ENCODE peak calls at places on chromosomes 11 and 22, in eight cellular contexts. One of them, this sample, is unnamed.

GRCh38 chr11:122099345-122100045 is 16.5 kb downstream of the BLID start:
- DNase-seq in lower leg skin: no peak
- DNase-seq in gastrocnemius medialis: peak
- DNase-seq in A549: no peak
- DNase-seq in ovary: no peak
- DNase-seq in adrenal gland: no peak
- DNase-seq in HCT116: no peak
- DNase-seq in prostate gland: peak
- DNase-seq in this sample: peak

GRCh38 chr22:44309137-44309536 is 3.6 kb downstream of the SHISAL1 start:
- DNase-seq in gastrocnemius medialis: no peak
- DNase-seq in lower leg skin: peak
- DNase-seq in A549: peak
- DNase-seq in ovary: no peak
- DNase-seq in prostate gland: no peak
- DNase-seq in HCT116: peak
- DNase-seq in adrenal gland: no peak
- DNase-seq in this sample: no peak

GRCh38 chr11:108715239-108715638 is 50.4 kb downstream of the DDX10 start:
- DNase-seq in A549: no peak
- DNase-seq in ovary: no peak
- DNase-seq in lower leg skin: no peak
- DNase-seq in prostate gland: no peak
- DNase-seq in gastrocnemius medialis: no peak
- DNase-seq in adrenal gland: no peak
- DNase-seq in HCT116: no peak
- DNase-seq in this sample: no peak

GRCh38 chr11:12061851-12062560 is 48.4 kb upstream of the MICAL2 start:
- DNase-seq in lower leg skin: peak
- DNase-seq in A549: no peak
- DNase-seq in adrenal gland: peak
- DNase-seq in ovary: no peak
- DNase-seq in HCT116: no peak
- DNase-seq in prostate gland: no peak
- DNase-seq in gastrocnemius medialis: peak
- DNase-seq in this sample: no peak

GRCh38 chr22:29396126-29396525 is 7.8 kb upstream of the AP1B1 start:
- DNase-seq in gastrocnemius medialis: no peak
- DNase-seq in lower leg skin: no peak
- DNase-seq in ovary: no peak
- DNase-seq in A549: no peak
- DNase-seq in HCT116: no peak
- DNase-seq in adrenal gland: peak
- DNase-seq in prostate gland: no peak
- DNase-seq in this sample: no peak

GRCh38 chr11:119518746-119519382 is 95.9 kb upstream of the THY1 start:
- DNase-seq in A549: no peak
- DNase-seq in HCT116: no peak
- DNase-seq in adrenal gland: no peak
- DNase-seq in lower leg skin: no peak
- DNase-seq in gastrocnemius medialis: no peak
- DNase-seq in prostate gland: no peak
- DNase-seq in ovary: no peak
- DNase-seq in this sample: no peak

GRCh38 chr11:33323421-33323820 is 66.2 kb downstream of the HIPK3 start:
- DNase-seq in gastrocnemius medialis: no peak
- DNase-seq in adrenal gland: no peak
- DNase-seq in prostate gland: no peak
- DNase-seq in lower leg skin: no peak
- DNase-seq in HCT116: no peak
- DNase-seq in ovary: no peak
- DNase-seq in A549: no peak
- DNase-seq in this sample: no peak

GRCh38 chr22:19429950-19430889 is 1.3 kb downstream of the HIRA start:
- DNase-seq in gastrocnemius medialis: no peak
- DNase-seq in ovary: no peak
- DNase-seq in prostate gland: no peak
- DNase-seq in lower leg skin: no peak
- DNase-seq in HCT116: no peak
- DNase-seq in adrenal gland: peak
- DNase-seq in A549: peak
- DNase-seq in this sample: peak

GRCh38 chr11:119666463-119667131 is 62.4 kb downstream of the NECTIN1 start:
- DNase-seq in prostate gland: peak
- DNase-seq in lower leg skin: peak
- DNase-seq in ovary: peak
- DNase-seq in gastrocnemius medialis: peak
- DNase-seq in A549: peak
- DNase-seq in adrenal gland: peak
- DNase-seq in HCT116: peak
- DNase-seq in this sample: peak

GRCh38 chr11:88555018-88555828 is 217.7 kb upstream of the CTSC start:
- DNase-seq in adrenal gland: no peak
- DNase-seq in A549: peak
- DNase-seq in HCT116: peak
- DNase-seq in lower leg skin: no peak
- DNase-seq in prostate gland: peak
- DNase-seq in gastrocnemius medialis: no peak
- DNase-seq in ovary: no peak
- DNase-seq in this sample: peak

GRCh38 chr11:3004481-3004880 is 12.4 kb upstream of the NAP1L4 start:
- DNase-seq in prostate gland: no peak
- DNase-seq in lower leg skin: peak
- DNase-seq in ovary: no peak
- DNase-seq in gastrocnemius medialis: no peak
- DNase-seq in A549: no peak
- DNase-seq in HCT116: no peak
- DNase-seq in adrenal gland: no peak
- DNase-seq in this sample: no peak

GRCh38 chr11:100918551-100919500 is 210.8 kb downstream of the PGR start:
- DNase-seq in HCT116: no peak
- DNase-seq in lower leg skin: no peak
- DNase-seq in gastrocnemius medialis: no peak
- DNase-seq in A549: peak
- DNase-seq in adrenal gland: no peak
- DNase-seq in prostate gland: no peak
- DNase-seq in ovary: no peak
- DNase-seq in this sample: no peak

GRCh38 chr22:22040908-22041307 is 58.3 kb upstream of the TOP3B start:
- DNase-seq in HCT116: no peak
- DNase-seq in lower leg skin: no peak
- DNase-seq in adrenal gland: no peak
- DNase-seq in gastrocnemius medialis: no peak
- DNase-seq in A549: no peak
- DNase-seq in prostate gland: no peak
- DNase-seq in ovary: no peak
- DNase-seq in this sample: no peak

GRCh38 chr11:32893091-32893946 is 708 bp downstream of the QSER1 start:
- DNase-seq in gastrocnemius medialis: peak
- DNase-seq in A549: peak
- DNase-seq in prostate gland: peak
- DNase-seq in lower leg skin: peak
- DNase-seq in ovary: peak
- DNase-seq in adrenal gland: peak
- DNase-seq in HCT116: no peak
- DNase-seq in this sample: peak

GRCh38 chr11:105168457-105168856 is 28.9 kb upstream of the CARD18 start:
- DNase-seq in ovary: no peak
- DNase-seq in gastrocnemius medialis: no peak
- DNase-seq in lower leg skin: no peak
- DNase-seq in prostate gland: no peak
- DNase-seq in A549: no peak
- DNase-seq in HCT116: no peak
- DNase-seq in adrenal gland: no peak
- DNase-seq in this sample: no peak

GRCh38 chr11:64223001-64223651 is 2.9 kb downstream of the TRPT1 start:
- DNase-seq in prostate gland: no peak
- DNase-seq in ovary: peak
- DNase-seq in adrenal gland: no peak
- DNase-seq in A549: no peak
- DNase-seq in HCT116: no peak
- DNase-seq in gastrocnemius medialis: peak
- DNase-seq in lower leg skin: peak
- DNase-seq in this sample: no peak

GRCh38 chr11:108253176-108253575 is 30.3 kb downstream of the ATM start:
- DNase-seq in HCT116: no peak
- DNase-seq in lower leg skin: no peak
- DNase-seq in prostate gland: no peak
- DNase-seq in adrenal gland: no peak
- DNase-seq in gastrocnemius medialis: no peak
- DNase-seq in ovary: no peak
- DNase-seq in A549: no peak
- DNase-seq in this sample: no peak

GRCh38 chr11:68074584-68075352 is 35.9 kb downstream of the TCIRG1 start:
- DNase-seq in ovary: no peak
- DNase-seq in HCT116: no peak
- DNase-seq in lower leg skin: no peak
- DNase-seq in adrenal gland: peak
- DNase-seq in prostate gland: no peak
- DNase-seq in A549: no peak
- DNase-seq in gastrocnemius medialis: no peak
- DNase-seq in this sample: no peak

GRCh38 chr11:35142481-35143207 is 3.7 kb downstream of the CD44 start:
- DNase-seq in ovary: no peak
- DNase-seq in gastrocnemius medialis: no peak
- DNase-seq in HCT116: no peak
- DNase-seq in lower leg skin: no peak
- DNase-seq in prostate gland: no peak
- DNase-seq in adrenal gland: no peak
- DNase-seq in A549: no peak
- DNase-seq in this sample: no peak

DNA sequence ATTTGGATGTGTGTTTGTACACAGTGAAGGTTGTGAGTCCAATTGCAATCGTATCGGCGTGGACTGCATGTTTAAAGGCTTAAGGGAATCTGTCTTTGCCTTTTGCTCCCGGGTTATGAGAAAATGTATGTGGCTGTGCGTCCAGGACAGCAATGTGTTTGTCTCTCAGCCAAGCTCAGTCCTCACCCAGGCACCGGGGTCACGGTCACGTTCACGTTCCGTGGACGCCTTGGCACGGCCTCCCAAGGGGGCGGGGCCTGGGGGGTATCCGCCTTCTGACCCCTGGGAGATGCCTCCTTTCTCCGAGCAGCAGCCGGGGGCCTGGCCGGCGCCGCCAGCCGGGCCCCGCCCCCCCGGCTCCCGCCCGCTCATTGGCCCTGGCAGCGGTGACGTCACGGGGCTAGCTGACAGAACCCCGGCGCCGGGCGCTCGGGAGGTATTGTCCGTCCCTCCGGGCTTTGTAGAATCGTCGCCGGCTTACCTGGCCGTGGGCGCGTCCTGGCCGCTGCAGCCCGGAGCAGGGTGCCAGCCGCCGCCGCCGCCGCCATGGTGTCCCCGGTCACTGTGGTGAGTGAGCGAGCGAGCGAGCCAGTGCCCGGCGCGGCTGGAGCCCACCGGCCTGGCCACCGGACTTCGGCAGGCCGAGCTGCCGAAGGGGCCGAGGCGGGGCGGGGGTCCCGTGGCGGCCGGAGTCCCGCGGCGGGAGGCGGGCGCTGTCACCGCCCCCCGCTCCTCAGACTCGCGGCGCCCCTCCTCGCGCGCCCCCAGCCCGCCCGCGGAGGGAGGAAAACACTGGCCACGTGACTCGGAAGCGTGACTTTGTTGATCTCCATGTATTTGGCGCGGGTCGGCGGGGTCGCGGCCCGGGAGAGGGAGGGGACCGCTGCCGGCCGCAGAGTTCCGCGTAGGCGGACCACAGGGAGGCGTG is at the start of gene TMEM86A:
- DNase-seq in ovary: peak
- DNase-seq in HCT116: peak
- DNase-seq in prostate gland: peak
- DNase-seq in A549: peak
- DNase-seq in gastrocnemius medialis: peak
- DNase-seq in lower leg skin: peak
- DNase-seq in adrenal gland: peak
- DNase-seq in this sample: peak
- TF ChIP-seq POLR2A in ovary: peak
- TF ChIP-seq POLR2A in HCT116: no peak
- TF ChIP-seq POLR2A in prostate gland: peak
- TF ChIP-seq POLR2A in A549: no peak
- TF ChIP-seq POLR2A in gastrocnemius medialis: peak
- TF ChIP-seq POLR2A in lower leg skin: no peak
- TF ChIP-seq POLR2A in adrenal gland: peak
- TF ChIP-seq POLR2A in this sample: peak

DNA sequence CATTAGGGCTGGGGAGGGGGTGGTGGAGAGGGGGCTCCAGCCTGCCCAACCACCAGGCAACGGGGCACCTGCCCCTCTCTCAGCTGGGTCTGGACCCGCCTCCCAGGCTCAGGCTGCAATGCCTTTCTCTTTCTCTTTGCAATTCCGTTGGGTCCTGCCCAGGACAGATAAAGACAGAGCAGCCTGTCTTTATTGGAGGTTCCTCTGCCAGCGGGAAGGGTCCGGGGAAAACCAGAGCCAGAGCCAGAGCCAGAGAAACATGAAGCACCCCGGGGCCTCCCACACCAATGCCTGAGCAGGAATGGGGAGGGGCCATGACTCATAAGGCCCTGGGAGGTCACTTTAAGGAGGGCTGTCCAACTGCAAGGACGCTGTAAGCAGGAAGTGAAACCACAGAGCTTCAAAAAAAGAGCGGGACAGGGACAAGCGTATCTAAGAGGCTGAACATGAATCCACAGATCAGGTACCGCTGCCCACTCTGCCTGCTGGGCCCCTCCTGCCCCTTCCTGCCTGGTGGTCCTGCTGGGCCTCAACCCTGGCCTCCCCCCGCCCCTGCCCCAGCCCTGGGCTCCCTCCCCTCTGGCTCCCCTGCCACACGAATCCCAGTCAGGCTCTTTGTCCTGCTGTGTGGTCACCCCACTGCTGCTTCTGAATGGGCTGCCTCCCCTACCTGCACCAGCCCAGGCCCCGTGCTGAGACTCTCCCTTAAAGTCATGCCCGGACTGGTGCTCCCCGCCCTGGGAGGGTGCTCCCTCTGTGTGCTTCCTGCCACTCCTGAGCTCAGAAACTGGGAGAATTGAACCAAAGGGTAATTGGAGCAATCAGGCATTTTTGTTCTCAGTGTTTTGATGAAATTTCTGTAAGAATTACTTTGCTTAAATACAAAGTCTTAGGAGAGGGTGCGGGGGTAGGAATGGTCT is at the start of gene APOBEC3B:
- DNase-seq in HCT116: peak
- DNase-seq in A549: peak
- DNase-seq in prostate gland: peak
- DNase-seq in ovary: peak
- DNase-seq in adrenal gland: peak
- DNase-seq in gastrocnemius medialis: peak
- DNase-seq in lower leg skin: peak
- DNase-seq in this sample: peak
- TF ChIP-seq POLR2A in HCT116: no peak
- TF ChIP-seq POLR2A in A549: no peak
- TF ChIP-seq POLR2A in prostate gland: peak
- TF ChIP-seq POLR2A in ovary: no peak
- TF ChIP-seq POLR2A in adrenal gland: no peak
- TF ChIP-seq POLR2A in gastrocnemius medialis: no peak
- TF ChIP-seq POLR2A in lower leg skin: no peak
- TF ChIP-seq POLR2A in this sample: no peak

GRCh38 chr22:39995346-39996252 is 845 bp downstream of the FAM83F start:
- DNase-seq in adrenal gland: no peak
- DNase-seq in gastrocnemius medialis: no peak
- DNase-seq in ovary: peak
- DNase-seq in A549: no peak
- DNase-seq in prostate gland: no peak
- DNase-seq in lower leg skin: no peak
- DNase-seq in HCT116: no peak
- DNase-seq in this sample: peak
- TF ChIP-seq POLR2A in adrenal gland: no peak
- TF ChIP-seq POLR2A in gastrocnemius medialis: no peak
- TF ChIP-seq POLR2A in ovary: no peak
- TF ChIP-seq POLR2A in A549: no peak
- TF ChIP-seq POLR2A in prostate gland: no peak
- TF ChIP-seq POLR2A in lower leg skin: no peak
- TF ChIP-seq POLR2A in HCT116: no peak
- TF ChIP-seq POLR2A in this sample: no peak

GRCh38 chr11:93727985-93728791 is 13.1 kb downstream of the TAF1D start:
- DNase-seq in ovary: no peak
- DNase-seq in HCT116: no peak
- DNase-seq in adrenal gland: no peak
- DNase-seq in gastrocnemius medialis: no peak
- DNase-seq in prostate gland: no peak
- DNase-seq in lower leg skin: no peak
- DNase-seq in A549: no peak
- DNase-seq in this sample: no peak
- TF ChIP-seq POLR2A in ovary: no peak
- TF ChIP-seq POLR2A in HCT116: no peak
- TF ChIP-seq POLR2A in adrenal gland: no peak
- TF ChIP-seq POLR2A in gastrocnemius medialis: no peak
- TF ChIP-seq POLR2A in prostate gland: no peak
- TF ChIP-seq POLR2A in lower leg skin: no peak
- TF ChIP-seq POLR2A in A549: no peak
- TF ChIP-seq POLR2A in this sample: no peak

This sample was measured in testis.